ENCODE peak calls at places on chromosomes 4 and X, in ten cellular contexts. One of them, this sample, is unnamed.

GRCh38 chrX:22078117-22078516 is 46.0 kb downstream of the PHEX start:
- DNase-seq in IMR-90: no peak
- DNase-seq in right lobe of liver: no peak
- DNase-seq in Peyer's patch: no peak
- DNase-seq in heart left ventricle: no peak
- DNase-seq in body of pancreas: no peak
- DNase-seq in transverse colon: no peak
- DNase-seq in H1: no peak
- DNase-seq in sigmoid colon: no peak
- DNase-seq in A549: no peak
- DNase-seq in this sample: no peak

GRCh38 chr4:27068151-27068862 is 207.7 kb downstream of the STIM2 start:
- DNase-seq in IMR-90: no peak
- DNase-seq in right lobe of liver: no peak
- DNase-seq in Peyer's patch: no peak
- DNase-seq in heart left ventricle: no peak
- DNase-seq in body of pancreas: no peak
- DNase-seq in transverse colon: no peak
- DNase-seq in H1: no peak
- DNase-seq in sigmoid colon: no peak
- DNase-seq in A549: no peak
- DNase-seq in this sample: no peak

GRCh38 chr4:54998991-54999390 is 126.4 kb downstream of the KDR start:
- DNase-seq in IMR-90: peak; percentile 4
- DNase-seq in right lobe of liver: no peak
- DNase-seq in Peyer's patch: no peak
- DNase-seq in heart left ventricle: no peak
- DNase-seq in body of pancreas: no peak
- DNase-seq in transverse colon: no peak
- DNase-seq in H1: no peak
- DNase-seq in sigmoid colon: no peak
- DNase-seq in A549: no peak
- DNase-seq in this sample: no peak

GRCh38 chr4:41611881-41612871 is 74.2 kb downstream of the LIMCH1 start:
- DNase-seq in IMR-90: peak; percentile 8
- DNase-seq in right lobe of liver: no peak
- DNase-seq in Peyer's patch: no peak
- DNase-seq in heart left ventricle: peak; percentile 79
- DNase-seq in body of pancreas: peak; percentile 51
- DNase-seq in transverse colon: peak; percentile 51
- DNase-seq in H1: no peak
- DNase-seq in sigmoid colon: peak; percentile 79
- DNase-seq in A549: no peak
- DNase-seq in this sample: no peak

GRCh38 chrX:123860506-123860840 is 620 bp downstream of the XIAP start:
- DNase-seq in IMR-90: no peak
- DNase-seq in right lobe of liver: no peak
- DNase-seq in Peyer's patch: peak; percentile 65
- DNase-seq in heart left ventricle: no peak
- DNase-seq in body of pancreas: no peak
- DNase-seq in transverse colon: peak; percentile 62
- DNase-seq in H1: no peak
- DNase-seq in sigmoid colon: no peak
- DNase-seq in A549: peak; percentile 36
- DNase-seq in this sample: no peak

GRCh38 chr4:21699437-21699836 is 249.1 kb downstream of the KCNIP4 start:
- DNase-seq in IMR-90: no peak
- DNase-seq in right lobe of liver: no peak
- DNase-seq in Peyer's patch: no peak
- DNase-seq in heart left ventricle: no peak
- DNase-seq in body of pancreas: no peak
- DNase-seq in transverse colon: peak; percentile 8
- DNase-seq in H1: no peak
- DNase-seq in sigmoid colon: no peak
- DNase-seq in A549: no peak
- DNase-seq in this sample: no peak

GRCh38 chr4:165440415-165440882 is 61.6 kb downstream of the CPE start:
- DNase-seq in IMR-90: peak; percentile 63
- DNase-seq in right lobe of liver: no peak
- DNase-seq in Peyer's patch: no peak
- DNase-seq in heart left ventricle: no peak
- DNase-seq in body of pancreas: no peak
- DNase-seq in transverse colon: no peak
- DNase-seq in H1: no peak
- DNase-seq in sigmoid colon: no peak
- DNase-seq in A549: peak; percentile 4
- DNase-seq in this sample: no peak

GRCh38 chr4:167196386-167196785 is 37.9 kb downstream of the SPOCK3 start:
- DNase-seq in IMR-90: no peak
- DNase-seq in right lobe of liver: no peak
- DNase-seq in Peyer's patch: no peak
- DNase-seq in heart left ventricle: no peak
- DNase-seq in body of pancreas: no peak
- DNase-seq in transverse colon: no peak
- DNase-seq in H1: no peak
- DNase-seq in sigmoid colon: no peak
- DNase-seq in A549: no peak
- DNase-seq in this sample: no peak

GRCh38 chr4:29908276-29908675 is 811.9 kb upstream of the PCDH7 start:
- DNase-seq in IMR-90: peak; percentile 8
- DNase-seq in right lobe of liver: no peak
- DNase-seq in Peyer's patch: no peak
- DNase-seq in heart left ventricle: no peak
- DNase-seq in body of pancreas: no peak
- DNase-seq in transverse colon: no peak
- DNase-seq in H1: no peak
- DNase-seq in sigmoid colon: no peak
- DNase-seq in A549: no peak
- DNase-seq in this sample: no peak

GRCh38 chrX:153818571-153819397 is 11.6 kb downstream of the PDZD4 start:
- DNase-seq in IMR-90: no peak
- DNase-seq in right lobe of liver: peak; percentile 34
- DNase-seq in Peyer's patch: peak; percentile 56
- DNase-seq in heart left ventricle: no peak
- DNase-seq in body of pancreas: peak; percentile 27
- DNase-seq in transverse colon: peak; percentile 23
- DNase-seq in H1: no peak
- DNase-seq in sigmoid colon: no peak
- DNase-seq in A549: peak; percentile 57
- DNase-seq in this sample: no peak
- TF ChIP-seq POLR2A in IMR-90: no peak
- TF ChIP-seq POLR2A in right lobe of liver: no peak
- TF ChIP-seq POLR2A in Peyer's patch: no peak
- TF ChIP-seq POLR2A in heart left ventricle: no peak
- TF ChIP-seq POLR2A in body of pancreas: no peak
- TF ChIP-seq POLR2A in transverse colon: no peak
- TF ChIP-seq POLR2A in H1: no peak
- TF ChIP-seq POLR2A in sigmoid colon: no peak
- TF ChIP-seq POLR2A in A549: peak; percentile 61
- TF ChIP-seq POLR2A in this sample: no peak

DNA sequence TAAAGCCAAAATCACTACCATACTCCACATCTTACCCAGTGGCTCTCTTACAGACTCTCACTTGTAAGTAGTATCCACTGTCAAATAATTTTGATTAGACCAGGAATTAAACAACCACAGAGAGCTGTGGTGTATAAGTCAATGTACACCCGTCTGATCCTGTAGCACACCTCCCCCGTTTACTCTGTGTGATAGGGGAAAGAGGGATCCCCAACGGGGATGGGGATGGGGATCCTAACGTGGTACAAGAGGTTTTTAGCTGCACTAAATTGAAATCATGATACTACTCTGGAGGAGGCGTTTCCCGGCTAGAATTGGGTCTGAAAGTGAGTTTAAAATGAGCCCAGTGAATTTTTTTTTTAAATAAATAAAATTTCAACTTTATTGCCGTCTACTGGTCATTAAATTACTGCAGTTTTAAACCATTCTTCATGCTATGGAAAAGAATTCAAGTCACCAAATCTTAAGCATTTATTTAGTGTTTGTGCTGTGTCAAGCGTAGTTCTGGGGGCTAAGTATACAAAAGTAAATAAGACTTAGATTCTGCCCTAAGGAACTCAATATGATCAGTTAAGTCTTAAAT is 76.6 kb downstream of the INTS12 start:
- DNase-seq in IMR-90: no peak
- DNase-seq in right lobe of liver: no peak
- DNase-seq in Peyer's patch: no peak
- DNase-seq in heart left ventricle: no peak
- DNase-seq in body of pancreas: no peak
- DNase-seq in transverse colon: no peak
- DNase-seq in H1: no peak
- DNase-seq in sigmoid colon: no peak
- DNase-seq in A549: no peak
- DNase-seq in this sample: no peak
- H3K4me3 ChIP-seq in IMR-90: no peak overlapping the region
- H3K4me3 ChIP-seq in right lobe of liver: no peak overlapping the region
- H3K4me3 ChIP-seq in Peyer's patch: no peak overlapping the region
- H3K4me3 ChIP-seq in heart left ventricle: no peak overlapping the region
- H3K4me3 ChIP-seq in body of pancreas: no peak overlapping the region
- H3K4me3 ChIP-seq in transverse colon: no peak overlapping the region
- H3K4me3 ChIP-seq in H1: no peak overlapping the region
- H3K4me3 ChIP-seq in sigmoid colon: no peak overlapping the region
- H3K4me3 ChIP-seq in A549: no peak overlapping the region
- H3K4me3 ChIP-seq in this sample: no peak overlapping the region

GRCh38 chr4:169270810-169271691 is at the start of gene SH3RF1:
- DNase-seq in IMR-90: peak; percentile 82
- DNase-seq in right lobe of liver: peak; percentile 92
- DNase-seq in Peyer's patch: peak; percentile 89
- DNase-seq in heart left ventricle: peak; percentile 92
- DNase-seq in body of pancreas: peak; percentile 88
- DNase-seq in transverse colon: peak; percentile 88
- DNase-seq in H1: no peak
- DNase-seq in sigmoid colon: peak; percentile 95
- DNase-seq in A549: peak; percentile 52
- DNase-seq in this sample: peak; percentile 86
- H3K27ac ChIP-seq in IMR-90: peak within 1 kb of the TSS; percentile 84
- H3K27ac ChIP-seq in right lobe of liver: peak within 1 kb of the TSS; percentile 92
- H3K27ac ChIP-seq in Peyer's patch: peak within 1 kb of the TSS; percentile 76
- H3K27ac ChIP-seq in heart left ventricle: peak within 1 kb of the TSS; percentile 89
- H3K27ac ChIP-seq in body of pancreas: peak within 1 kb of the TSS; percentile 97
- H3K27ac ChIP-seq in transverse colon: peak within 1 kb of the TSS; percentile 90
- H3K27ac ChIP-seq in H1: peak within 1 kb of the TSS; percentile 73
- H3K27ac ChIP-seq in sigmoid colon: peak within 1 kb of the TSS; percentile 92
- H3K27ac ChIP-seq in A549: peak within 1 kb of the TSS; percentile 99
- H3K27ac ChIP-seq in this sample: peak within 1 kb of the TSS; percentile 97

GRCh38 chrX:77894921-77895886 is at the start of gene MAGT1:
- DNase-seq in IMR-90: peak; percentile 96
- DNase-seq in right lobe of liver: peak; percentile 94
- DNase-seq in Peyer's patch: peak; percentile 96
- DNase-seq in heart left ventricle: peak; percentile 92
- DNase-seq in body of pancreas: peak; percentile 94
- DNase-seq in transverse colon: peak; percentile 93
- DNase-seq in H1: peak; percentile 82
- DNase-seq in sigmoid colon: peak; percentile 98
- DNase-seq in A549: peak; percentile 84
- DNase-seq in this sample: peak; percentile 95

GRCh38 chrX:77901506-77901905 is 2.2 kb downstream of the COX7B start:
- DNase-seq in IMR-90: no peak
- DNase-seq in right lobe of liver: no peak
- DNase-seq in Peyer's patch: no peak
- DNase-seq in heart left ventricle: no peak
- DNase-seq in body of pancreas: no peak
- DNase-seq in transverse colon: no peak
- DNase-seq in H1: no peak
- DNase-seq in sigmoid colon: no peak
- DNase-seq in A549: no peak
- DNase-seq in this sample: no peak

GRCh38 chrX:77900688-77901087 is 1.4 kb downstream of the COX7B start:
- DNase-seq in IMR-90: no peak
- DNase-seq in right lobe of liver: no peak
- DNase-seq in Peyer's patch: no peak
- DNase-seq in heart left ventricle: no peak
- DNase-seq in body of pancreas: no peak
- DNase-seq in transverse colon: no peak
- DNase-seq in H1: no peak
- DNase-seq in sigmoid colon: no peak
- DNase-seq in A549: no peak
- DNase-seq in this sample: no peak

GRCh38 chrX:77893713-77894112 is 1.5 kb downstream of the MAGT1 start:
- DNase-seq in IMR-90: no peak
- DNase-seq in right lobe of liver: no peak
- DNase-seq in Peyer's patch: no peak
- DNase-seq in heart left ventricle: no peak
- DNase-seq in body of pancreas: no peak
- DNase-seq in transverse colon: no peak
- DNase-seq in H1: no peak
- DNase-seq in sigmoid colon: no peak
- DNase-seq in A549: no peak
- DNase-seq in this sample: no peak

DNA sequence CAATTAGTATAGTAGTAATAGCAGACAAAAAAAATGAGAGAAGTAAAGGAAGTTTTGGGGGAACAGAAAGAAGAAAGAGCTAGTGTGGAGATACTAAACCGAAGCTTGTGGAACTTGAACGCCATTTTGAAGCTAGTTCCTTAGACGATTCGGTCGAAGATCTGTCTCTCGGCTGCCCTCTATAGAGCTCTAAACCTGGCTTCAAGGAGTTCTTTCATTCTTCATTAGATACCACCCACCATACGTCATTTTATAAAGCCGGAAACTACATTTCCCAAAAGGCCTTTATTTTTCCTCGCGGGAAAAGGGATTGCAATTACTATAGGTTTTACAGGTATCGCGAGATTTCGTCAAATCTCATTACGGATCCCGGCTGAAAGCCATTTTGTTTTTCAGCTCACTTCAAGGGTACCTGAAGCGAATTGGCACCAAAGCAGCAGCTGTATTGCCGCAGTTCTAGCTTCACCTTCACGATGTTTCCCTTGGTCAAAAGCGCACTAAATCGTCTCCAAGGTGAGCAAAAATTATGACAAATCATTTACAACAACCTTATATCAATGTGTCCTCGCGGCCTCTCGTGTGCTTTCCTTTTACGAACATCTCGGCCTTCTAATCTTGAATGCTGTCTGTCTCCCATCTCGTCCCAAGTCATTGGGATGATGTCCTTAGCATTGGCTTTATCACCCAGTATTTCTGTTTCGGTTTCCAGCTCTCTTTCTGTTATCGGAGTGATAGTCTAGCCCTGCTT is at the start of gene COX7B:
- DNase-seq in IMR-90: peak; percentile 96
- DNase-seq in right lobe of liver: no peak
- DNase-seq in Peyer's patch: peak; percentile 85
- DNase-seq in heart left ventricle: peak; percentile 49
- DNase-seq in body of pancreas: peak; percentile 81
- DNase-seq in transverse colon: peak; percentile 75
- DNase-seq in H1: peak; percentile 43
- DNase-seq in sigmoid colon: peak; percentile 86
- DNase-seq in A549: peak; percentile 72
- DNase-seq in this sample: peak; percentile 73
- TF ChIP-seq POLR2A in IMR-90: peak; percentile 90
- TF ChIP-seq POLR2A in right lobe of liver: peak; percentile 84
- TF ChIP-seq POLR2A in Peyer's patch: peak; percentile 78
- TF ChIP-seq POLR2A in heart left ventricle: peak; percentile 75
- TF ChIP-seq POLR2A in body of pancreas: peak; percentile 84
- TF ChIP-seq POLR2A in transverse colon: peak; percentile 90
- TF ChIP-seq POLR2A in H1: peak; percentile 68
- TF ChIP-seq POLR2A in sigmoid colon: peak; percentile 67
- TF ChIP-seq POLR2A in A549: no peak
- TF ChIP-seq POLR2A in this sample: peak; percentile 49